ENCODE peak calls at places on chromosomes 11 and 22, in eight cellular contexts. S is amniotic stem cell; E is sigmoid colon; V is naive thymus-derived CD8-positive, alpha-beta T cell; R is DMS79; X is SIG-M5; Y is activated effector memory CD4-positive, alpha-beta T cell treated with Interleukin-2 at 50 U/mL for 16 hours; M is PC-3. C is an unnamed sample.

GRCh38 chr11:128776434-128777284 is 82.8 kb downstream of the FLI1 start:
- DNase-seq in V (no peak), M (peak; percentile 47), R (no peak), X (no peak), Y (peak; percentile 4), E (no peak), S (no peak), C (peak; percentile 81)

GRCh38 chr22:25402501-25403283 is 161.8 kb upstream of the GRK3 start:
- DNase-seq in X (no peak), S (no peak), V (no peak), R (no peak), M (peak; percentile 64), E (peak; percentile 70), Y (no peak), C (no peak)

GRCh38 chr11:107988397-107989158 is 20.1 kb upstream of the CUL5 start:
- DNase-seq in E (no peak), Y (no peak), X (peak; percentile 73), M (peak; percentile 23), R (no peak), V (no peak), S (no peak), C (no peak)

GRCh38 chr11:84855846-84856245 is 771.3 kb downstream of the DLG2 start:
- DNase-seq in V (no peak), E (no peak), X (no peak), R (no peak), S (no peak), Y (no peak), M (peak; percentile 86), C (no peak)

GRCh38 chr11:68517121-68517741 is 56.7 kb downstream of the PPP6R3 start:
- DNase-seq in E (no peak), V (no peak), M (no peak), S (no peak), X (no peak), Y (no peak), R (no peak), C (no peak)

GRCh38 chr11:101127699-101128570 is 1.7 kb downstream of the PGR start:
- DNase-seq in E (peak; percentile 71), S (no peak), M (no peak), X (no peak), R (no peak), Y (no peak), V (no peak), C (peak; percentile 77)

GRCh38 chr11:9302448-9302847 is 11.9 kb downstream of the TMEM41B start:
- DNase-seq in S (peak; percentile 11), R (no peak), V (no peak), E (no peak), X (no peak), Y (no peak), M (no peak), C (no peak)

GRCh38 chr11:119518746-119519382 is 95.9 kb upstream of the THY1 start:
- DNase-seq in M (peak; percentile 68), S (no peak), X (no peak), V (no peak), Y (no peak), R (no peak), E (no peak), C (no peak)

GRCh38 chr11:120807414-120808150 is 216.3 kb upstream of the TBCEL start:
- DNase-seq in M (peak; percentile 95), R (peak; percentile 10), X (no peak), E (no peak), S (peak; percentile 54), V (no peak), Y (no peak), C (no peak)

GRCh38 chr22:49894321-49895072 is 23.7 kb downstream of the ALG12 start:
- DNase-seq in M (no peak), R (no peak), V (no peak), X (no peak), E (no peak), Y (no peak), S (no peak), C (no peak)

GRCh38 chr11:120660024-120660565 is 148.5 kb downstream of the GRIK4 start:
- DNase-seq in E (no peak), M (peak; percentile 55), S (no peak), V (no peak), Y (no peak), X (no peak), R (no peak), C (no peak)

GRCh38 chr11:3143136-3143880 is 21.8 kb downstream of the OSBPL5 start:
- DNase-seq in R (no peak), Y (no peak), E (no peak), X (no peak), S (no peak), V (no peak), M (no peak), C (no peak)

GRCh38 chr11:23924226-23924625 is 572.6 kb upstream of the LUZP2 start:
- DNase-seq in V (no peak), R (no peak), X (no peak), E (no peak), Y (no peak), S (no peak), M (no peak), C (no peak)

GRCh38 chr11:105609341-105609781 is 512 bp upstream of the GRIA4 start:
- DNase-seq in E (no peak), S (no peak), M (peak; percentile 62), R (no peak), Y (no peak), V (no peak), X (no peak), C (no peak)

GRCh38 chr22:41003041-41003440 is 51.9 kb downstream of the RBX1 start:
- DNase-seq in Y (no peak), V (no peak), R (no peak), M (peak; percentile 39), X (no peak), E (no peak), S (no peak), C (no peak)

GRCh38 chr11:40274017-40274416 is 1185.4 kb downstream of the LRRC4C start:
- DNase-seq in E (no peak), X (no peak), M (peak; percentile 2), S (no peak), V (no peak), Y (no peak), R (no peak), C (no peak)

GRCh38 chr11:108253176-108253575 is 30.3 kb downstream of the ATM start:
- DNase-seq in Y (no peak), E (no peak), V (no peak), X (no peak), M (peak; percentile 61), R (no peak), S (no peak), C (no peak)

GRCh38 chr22:23073506-23074229 is 3.3 kb downstream of the GNAZ start:
- DNase-seq in E (peak; percentile 53), X (no peak), R (no peak), V (no peak), S (no peak), Y (no peak), M (no peak), C (no peak)

GRCh38 chr22:28904211-28904808 is 20.9 kb downstream of the ZNRF3 start:
- DNase-seq in E (no peak), V (no peak), M (no peak), R (no peak), Y (no peak), S (no peak), X (no peak), C (no peak)

GRCh38 chr11:115920841-115921480 is 416.7 kb upstream of the CADM1 start:
- DNase-seq in X (no peak), R (peak; percentile 55), M (no peak), E (no peak), Y (no peak), S (no peak), V (no peak), C (no peak)

GRCh38 chr11:123622576-123622975 is 31.8 kb downstream of the SCN3B start:
- DNase-seq in R (no peak), M (no peak), S (no peak), Y (no peak), X (no peak), V (no peak), E (no peak), C (no peak)

GRCh38 chr11:27390959-27391326 is 27.9 kb upstream of the CCDC34 start:
- DNase-seq in Y (no peak), M (no peak), X (no peak), R (no peak), V (no peak), S (peak; percentile 41), E (no peak), C (no peak)

GRCh38 chr11:115226556-115226955 is 277.7 kb downstream of the CADM1 start:
- DNase-seq in S (no peak), E (no peak), R (no peak), M (no peak), Y (no peak), V (no peak), X (no peak), C (no peak)

GRCh38 chr11:57481315-57481714 is 21.0 kb downstream of the RTN4RL2 start:
- DNase-seq in R (no peak), E (no peak), Y (no peak), X (no peak), M (no peak), V (no peak), S (no peak), C (no peak)

GRCh38 chr11:65590240-65590738 is 5.3 kb downstream of the KCNK7 start:
- DNase-seq in R (peak; percentile 83), S (no peak), X (no peak), E (peak; percentile 84), V (no peak), Y (no peak), M (no peak), C (no peak)

GRCh38 chr11:44775366-44776356 is 48.9 kb downstream of the TSPAN18 start:
- DNase-seq in S (no peak), X (no peak), Y (peak; percentile 45), M (peak; percentile 64), V (peak; percentile 12), R (no peak), E (peak; percentile 81), C (no peak)

GRCh38 chr11:134466035-134466908 is 54.2 kb upstream of the B3GAT1 start:
- DNase-seq in S (no peak), Y (no peak), E (peak; percentile 27), R (peak; percentile 43), V (no peak), X (no peak), M (no peak), C (no peak)

GRCh38 chr11:133712235-133712634 is 133.1 kb downstream of the SPATA19 start:
- DNase-seq in M (no peak), S (no peak), V (no peak), R (no peak), Y (no peak), E (no peak), X (no peak), C (no peak)

GRCh38 chr22:46744581-46744980 is 6.5 kb upstream of the CERK start:
- DNase-seq in V (no peak), X (no peak), Y (no peak), R (no peak), S (no peak), E (no peak), M (no peak), C (no peak)

GRCh38 chr11:90250970-90251369 is 28.1 kb upstream of the CHORDC1 start:
- DNase-seq in V (no peak), R (no peak), S (no peak), M (no peak), Y (no peak), X (no peak), E (no peak), C (no peak)

GRCh38 chr11:1779806-1780699 is 16.3 kb upstream of the CTSD start:
- DNase-seq in V (no peak), R (no peak), Y (no peak), S (no peak), X (no peak), E (peak; percentile 39), M (no peak), C (no peak)

GRCh38 chr11:65634140-65634436 is 3.8 kb upstream of the SIPA1 start:
- DNase-seq in V (no peak), M (no peak), X (no peak), Y (no peak), S (no peak), R (no peak), E (no peak), C (no peak)

GRCh38 chr22:40412441-40412840 is 42.0 kb downstream of the SGSM3 start:
- DNase-seq in X (peak; percentile 39), V (no peak), M (no peak), R (no peak), Y (no peak), E (no peak), S (no peak), C (no peak)

GRCh38 chr11:111450480-111451320 is 61.5 kb downstream of the BTG4 start:
- DNase-seq in E (no peak), Y (no peak), X (no peak), R (no peak), M (no peak), S (no peak), V (no peak), C (no peak)